ENCODE peak calls at places on chromosome 22, in ten cellular contexts. T is stimulated activated CD4-positive, alpha-beta T cell treated with anti-CD3 and anti-CD28 coated beads, Interleukin-2, amount 100 ng/mL, for 48 hours; X is CD4-positive, alpha-beta T cell; J is HS-27A; W is suprapubic skin; H is heart right ventricle; I is activated CD8-positive, alpha-beta memory T cell treated with anti-CD3 and anti-CD28 coated beads, Interleukin-2, amount 10 ng/mL, durations not matched to agents 7 days and 5 days; R is HTR-8/SVneo; B is upper lobe of left lung; C is NCI-H69. L is an unnamed sample.

GRCh38 chr22:49422668-49423067 is 405.0 kb downstream of the BRD1 start:
- DNase-seq in T (no peak), X (no peak), J (no peak), W (no peak), H (no peak), I (no peak), R (no peak), B (no peak), C (no peak), L (peak)

GRCh38 chr22:23281406-23282088 is 101.2 kb downstream of the BCR start:
- DNase-seq in T (peak), X (peak), J (peak), W (peak), H (peak), I (peak), R (peak), B (peak), C (peak), L (peak)

GRCh38 chr22:32680895-32681294 is 120.6 kb upstream of the TIMP3 start:
- DNase-seq in T (no peak), X (no peak), J (no peak), W (no peak), H (no peak), I (no peak), R (no peak), B (no peak), C (no peak), L (no peak)

GRCh38 chr22:24772493-24773220 is 1.9 kb downstream of the PIWIL3 start:
- DNase-seq in T (no peak), X (no peak), J (no peak), W (no peak), H (no peak), I (no peak), R (peak), B (no peak), C (peak), L (no peak)

GRCh38 chr22:23762866-23763578 is at the start of gene C22orf15:
- DNase-seq in T (no peak), X (no peak), J (no peak), W (no peak), H (no peak), I (peak), R (no peak), B (no peak), C (peak), L (no peak)

GRCh38 chr22:23289851-23290724 is 109.8 kb downstream of the BCR start:
- DNase-seq in T (peak), X (peak), J (no peak), W (no peak), H (peak), I (peak), R (peak), B (peak), C (peak), L (no peak)

GRCh38 chr22:35630387-35630793 is 13.3 kb upstream of the MB start:
- DNase-seq in T (no peak), X (no peak), J (peak), W (no peak), H (no peak), I (no peak), R (peak), B (no peak), C (no peak), L (no peak)

GRCh38 chr22:29311468-29312217 is 3.9 kb downstream of the RASL10A start:
- DNase-seq in T (no peak), X (no peak), J (no peak), W (peak), H (peak), I (no peak), R (no peak), B (no peak), C (peak), L (no peak)

GRCh38 chr22:41052661-41053490 is 39.5 kb upstream of the EP300 start:
- DNase-seq in T (no peak), X (no peak), J (no peak), W (no peak), H (no peak), I (no peak), R (no peak), B (no peak), C (no peak), L (no peak)

GRCh38 chr22:41254230-41254629 is 13.5 kb upstream of the CHADL start:
- DNase-seq in T (no peak), X (no peak), J (no peak), W (no peak), H (no peak), I (no peak), R (no peak), B (no peak), C (no peak), L (no peak)

GRCh38 chr22:27808730-27809129 is 7.2 kb upstream of the MN1 start:
- DNase-seq in T (no peak), X (no peak), J (no peak), W (no peak), H (no peak), I (no peak), R (no peak), B (no peak), C (no peak), L (no peak)

GRCh38 chr22:33018232-33018864 is 39.8 kb downstream of the SYN3 start:
- DNase-seq in T (peak), X (no peak), J (no peak), W (no peak), H (peak), I (peak), R (peak), B (peak), C (peak), L (peak)